ENCODE peak calls at places on chromosomes 2 and 18, in seven cellular contexts. One of them, this sample, is unnamed.

GRCh38 chr18:73381361-73382031 is 513.7 kb upstream of the NETO1 start:
- DNase-seq in body of pancreas: no peak
- DNase-seq in brain microvascular endothelial cell: no peak
- DNase-seq in spleen: no peak
- DNase-seq in colonic mucosa: no peak
- DNase-seq in left lung: no peak
- DNase-seq in HCT116: no peak
- DNase-seq in this sample: no peak

GRCh38 chr2:165632594-165632993 is 161.5 kb downstream of the GALNT3 start:
- DNase-seq in brain microvascular endothelial cell: no peak
- DNase-seq in left lung: no peak
- DNase-seq in HCT116: no peak
- DNase-seq in body of pancreas: no peak
- DNase-seq in colonic mucosa: no peak
- DNase-seq in spleen: no peak
- DNase-seq in this sample: no peak

GRCh38 chr18:35590935-35591334 is 9.4 kb downstream of the GALNT1 start:
- DNase-seq in spleen: no peak
- DNase-seq in body of pancreas: no peak
- DNase-seq in left lung: no peak
- DNase-seq in HCT116: no peak
- DNase-seq in brain microvascular endothelial cell: peak; percentile 20
- DNase-seq in colonic mucosa: no peak
- DNase-seq in this sample: no peak

GRCh38 chr2:237697586-237698337 is 70.4 kb downstream of the LRRFIP1 start:
- DNase-seq in spleen: peak; percentile 80
- DNase-seq in left lung: no peak
- DNase-seq in colonic mucosa: no peak
- DNase-seq in HCT116: no peak
- DNase-seq in brain microvascular endothelial cell: no peak
- DNase-seq in body of pancreas: no peak
- DNase-seq in this sample: no peak

GRCh38 chr2:227106845-227107759 is 56.9 kb downstream of the COL4A4 start:
- DNase-seq in colonic mucosa: peak; percentile 55
- DNase-seq in brain microvascular endothelial cell: peak; percentile 63
- DNase-seq in spleen: no peak
- DNase-seq in left lung: no peak
- DNase-seq in HCT116: peak; percentile 55
- DNase-seq in body of pancreas: peak; percentile 72
- DNase-seq in this sample: no peak

GRCh38 chr2:199596549-199596948 is 138.8 kb upstream of the SATB2 start:
- DNase-seq in HCT116: peak; percentile 24
- DNase-seq in brain microvascular endothelial cell: peak; percentile 18
- DNase-seq in body of pancreas: peak; percentile 17
- DNase-seq in left lung: no peak
- DNase-seq in colonic mucosa: peak; percentile 33
- DNase-seq in spleen: no peak
- DNase-seq in this sample: no peak

GRCh38 chr2:235283246-235283645 is 210.6 kb upstream of the AGAP1 start:
- DNase-seq in HCT116: no peak
- DNase-seq in brain microvascular endothelial cell: no peak
- DNase-seq in left lung: no peak
- DNase-seq in colonic mucosa: no peak
- DNase-seq in spleen: no peak
- DNase-seq in body of pancreas: no peak
- DNase-seq in this sample: no peak

GRCh38 chr18:58139627-58140026 is 95.6 kb downstream of the NEDD4L start:
- DNase-seq in spleen: no peak
- DNase-seq in HCT116: no peak
- DNase-seq in left lung: no peak
- DNase-seq in brain microvascular endothelial cell: no peak
- DNase-seq in body of pancreas: no peak
- DNase-seq in colonic mucosa: no peak
- DNase-seq in this sample: no peak

GRCh38 chr2:73163522-73164367 is 38.6 kb upstream of the NOTO start:
- DNase-seq in body of pancreas: peak; percentile 78
- DNase-seq in HCT116: peak; percentile 69
- DNase-seq in colonic mucosa: peak; percentile 62
- DNase-seq in brain microvascular endothelial cell: peak; percentile 69
- DNase-seq in left lung: peak; percentile 39
- DNase-seq in spleen: peak; percentile 82
- DNase-seq in this sample: peak; percentile 17

GRCh38 chr18:27121108-27121507 is 64.0 kb downstream of the CHST9 start:
- DNase-seq in spleen: no peak
- DNase-seq in HCT116: no peak
- DNase-seq in left lung: no peak
- DNase-seq in body of pancreas: no peak
- DNase-seq in colonic mucosa: no peak
- DNase-seq in brain microvascular endothelial cell: no peak
- DNase-seq in this sample: no peak

GRCh38 chr2:68195096-68195495 is 37.4 kb downstream of the PNO1 start:
- DNase-seq in brain microvascular endothelial cell: no peak
- DNase-seq in colonic mucosa: no peak
- DNase-seq in HCT116: no peak
- DNase-seq in body of pancreas: no peak
- DNase-seq in left lung: no peak
- DNase-seq in spleen: no peak
- DNase-seq in this sample: no peak

GRCh38 chr2:65826567-65826966 is 394.2 kb upstream of the SPRED2 start:
- DNase-seq in HCT116: no peak
- DNase-seq in body of pancreas: no peak
- DNase-seq in left lung: no peak
- DNase-seq in spleen: no peak
- DNase-seq in brain microvascular endothelial cell: no peak
- DNase-seq in colonic mucosa: no peak
- DNase-seq in this sample: no peak

GRCh38 chr18:62088146-62088545 is 98.7 kb downstream of the PIGN start:
- DNase-seq in spleen: no peak
- DNase-seq in HCT116: no peak
- DNase-seq in colonic mucosa: no peak
- DNase-seq in brain microvascular endothelial cell: no peak
- DNase-seq in left lung: no peak
- DNase-seq in body of pancreas: no peak
- DNase-seq in this sample: no peak

GRCh38 chr2:88627856-88628568 is 748 bp upstream of the EIF2AK3 start:
- DNase-seq in left lung: peak; percentile 95
- DNase-seq in body of pancreas: peak; percentile 94
- DNase-seq in brain microvascular endothelial cell: peak; percentile 96
- DNase-seq in spleen: peak; percentile 94
- DNase-seq in HCT116: peak; percentile 91
- DNase-seq in colonic mucosa: peak; percentile 92
- DNase-seq in this sample: peak; percentile 91

GRCh38 chr2:226794751-226795171 is 4.9 kb downstream of the IRS1 start:
- DNase-seq in colonic mucosa: peak; percentile 33
- DNase-seq in body of pancreas: no peak
- DNase-seq in brain microvascular endothelial cell: peak; percentile 57
- DNase-seq in spleen: no peak
- DNase-seq in left lung: no peak
- DNase-seq in HCT116: no peak
- DNase-seq in this sample: no peak

GRCh38 chr2:28622101-28622499 is 126.2 kb downstream of the PLB1 start:
- DNase-seq in brain microvascular endothelial cell: no peak
- DNase-seq in colonic mucosa: no peak
- DNase-seq in spleen: no peak
- DNase-seq in body of pancreas: no peak
- DNase-seq in HCT116: no peak
- DNase-seq in left lung: no peak
- DNase-seq in this sample: no peak

GRCh38 chr18:6741290-6741689 is 11.8 kb downstream of the ARHGAP28 start:
- DNase-seq in brain microvascular endothelial cell: peak; percentile 98
- DNase-seq in body of pancreas: no peak
- DNase-seq in spleen: no peak
- DNase-seq in left lung: peak; percentile 41
- DNase-seq in HCT116: no peak
- DNase-seq in colonic mucosa: no peak
- DNase-seq in this sample: no peak

GRCh38 chr2:60535392-60536312 is 17.8 kb downstream of the BCL11A start:
- DNase-seq in colonic mucosa: no peak
- DNase-seq in body of pancreas: no peak
- DNase-seq in brain microvascular endothelial cell: no peak
- DNase-seq in HCT116: no peak
- DNase-seq in spleen: no peak
- DNase-seq in left lung: no peak
- DNase-seq in this sample: no peak

GRCh38 chr18:44156816-44157215 is 523.9 kb upstream of the SETBP1 start:
- DNase-seq in HCT116: no peak
- DNase-seq in body of pancreas: no peak
- DNase-seq in brain microvascular endothelial cell: no peak
- DNase-seq in left lung: no peak
- DNase-seq in colonic mucosa: no peak
- DNase-seq in spleen: no peak
- DNase-seq in this sample: no peak

GRCh38 chr2:181575024-181575649 is 81.8 kb downstream of the CERKL start:
- DNase-seq in HCT116: no peak
- DNase-seq in left lung: no peak
- DNase-seq in body of pancreas: no peak
- DNase-seq in brain microvascular endothelial cell: no peak
- DNase-seq in colonic mucosa: no peak
- DNase-seq in spleen: no peak
- DNase-seq in this sample: no peak

GRCh38 chr2:36559221-36559942 is 38.6 kb downstream of the FEZ2 start:
- DNase-seq in spleen: no peak
- DNase-seq in HCT116: no peak
- DNase-seq in left lung: no peak
- DNase-seq in colonic mucosa: no peak
- DNase-seq in brain microvascular endothelial cell: no peak
- DNase-seq in body of pancreas: no peak
- DNase-seq in this sample: no peak
- H3K27ac ChIP-seq in spleen: no peak overlapping the region
- H3K27ac ChIP-seq in HCT116: no peak overlapping the region
- H3K27ac ChIP-seq in left lung: no peak overlapping the region
- H3K27ac ChIP-seq in colonic mucosa: no peak overlapping the region
- H3K27ac ChIP-seq in brain microvascular endothelial cell: no peak overlapping the region
- H3K27ac ChIP-seq in body of pancreas: no peak overlapping the region
- H3K27ac ChIP-seq in this sample: no peak overlapping the region

DNA sequence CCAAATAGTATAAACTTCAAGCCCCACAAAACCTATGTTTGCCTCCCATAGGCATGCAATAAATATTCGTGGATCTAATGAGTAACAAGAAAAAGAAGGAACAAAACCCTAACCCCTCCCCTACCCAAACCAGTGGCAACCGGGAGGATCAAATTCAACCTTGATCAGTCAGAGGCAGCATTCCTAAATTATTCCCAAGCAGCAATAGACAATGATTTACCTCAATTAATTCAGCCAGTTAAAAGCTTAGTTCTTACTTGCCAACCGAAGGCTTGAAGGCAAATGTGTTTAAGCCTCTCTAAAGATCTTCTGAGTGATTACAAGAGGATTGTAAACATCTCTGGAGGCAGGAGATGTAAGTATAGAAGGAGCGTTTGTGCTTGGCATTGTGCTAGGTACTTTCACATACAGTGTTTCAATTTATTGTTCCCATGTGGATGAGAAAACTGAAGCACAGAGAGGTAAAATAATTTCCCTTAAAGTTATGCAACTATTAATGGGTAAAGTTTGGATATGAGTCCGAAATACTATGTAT is 197.7 kb downstream of the MTX2 start:
- DNase-seq in HCT116: no peak
- DNase-seq in spleen: no peak
- DNase-seq in brain microvascular endothelial cell: no peak
- DNase-seq in left lung: no peak
- DNase-seq in colonic mucosa: no peak
- DNase-seq in body of pancreas: no peak
- DNase-seq in this sample: no peak
- H3K27ac ChIP-seq in HCT116: no peak overlapping the region
- H3K27ac ChIP-seq in spleen: no peak overlapping the region
- H3K27ac ChIP-seq in brain microvascular endothelial cell: no peak overlapping the region
- H3K27ac ChIP-seq in left lung: no peak overlapping the region
- H3K27ac ChIP-seq in colonic mucosa: no peak overlapping the region
- H3K27ac ChIP-seq in body of pancreas: no peak overlapping the region
- H3K27ac ChIP-seq in this sample: no peak overlapping the region

DNA sequence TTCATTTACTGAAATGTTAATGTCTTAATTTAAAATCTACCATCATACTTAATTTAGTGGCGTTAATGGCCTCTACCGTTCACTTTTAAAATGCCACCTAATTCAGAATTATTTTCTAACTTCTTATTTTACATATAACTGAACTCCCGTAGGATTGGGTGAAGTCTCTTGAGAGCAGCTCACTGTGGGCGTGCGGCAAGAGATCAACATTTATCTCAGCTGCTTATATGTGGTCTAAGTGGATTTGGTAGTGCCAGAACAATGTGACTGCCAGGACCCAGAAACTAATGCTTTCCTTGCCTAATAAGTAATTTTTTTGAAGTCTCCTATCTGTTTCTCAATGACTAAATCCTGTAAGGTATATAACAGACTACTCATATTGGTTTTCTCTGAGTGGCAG is 11.1 kb upstream of the NFE2L2 start:
- DNase-seq in body of pancreas: no peak
- DNase-seq in colonic mucosa: no peak
- DNase-seq in HCT116: no peak
- DNase-seq in left lung: no peak
- DNase-seq in brain microvascular endothelial cell: peak; percentile 53
- DNase-seq in spleen: no peak
- DNase-seq in this sample: no peak
- H3K27ac ChIP-seq in body of pancreas: no peak overlapping the region
- H3K27ac ChIP-seq in colonic mucosa: no peak overlapping the region
- H3K27ac ChIP-seq in HCT116: no peak overlapping the region
- H3K27ac ChIP-seq in left lung: peak overlapping the region; percentile 47
- H3K27ac ChIP-seq in brain microvascular endothelial cell: peak overlapping the region; percentile 34
- H3K27ac ChIP-seq in spleen: no peak overlapping the region
- H3K27ac ChIP-seq in this sample: no peak overlapping the region

GRCh38 chr2:188940171-188940570 is 34.0 kb upstream of the COL3A1 start:
- DNase-seq in spleen: no peak
- DNase-seq in brain microvascular endothelial cell: no peak
- DNase-seq in colonic mucosa: peak; percentile 25
- DNase-seq in HCT116: no peak
- DNase-seq in body of pancreas: no peak
- DNase-seq in left lung: peak; percentile 40
- DNase-seq in this sample: no peak

DNA sequence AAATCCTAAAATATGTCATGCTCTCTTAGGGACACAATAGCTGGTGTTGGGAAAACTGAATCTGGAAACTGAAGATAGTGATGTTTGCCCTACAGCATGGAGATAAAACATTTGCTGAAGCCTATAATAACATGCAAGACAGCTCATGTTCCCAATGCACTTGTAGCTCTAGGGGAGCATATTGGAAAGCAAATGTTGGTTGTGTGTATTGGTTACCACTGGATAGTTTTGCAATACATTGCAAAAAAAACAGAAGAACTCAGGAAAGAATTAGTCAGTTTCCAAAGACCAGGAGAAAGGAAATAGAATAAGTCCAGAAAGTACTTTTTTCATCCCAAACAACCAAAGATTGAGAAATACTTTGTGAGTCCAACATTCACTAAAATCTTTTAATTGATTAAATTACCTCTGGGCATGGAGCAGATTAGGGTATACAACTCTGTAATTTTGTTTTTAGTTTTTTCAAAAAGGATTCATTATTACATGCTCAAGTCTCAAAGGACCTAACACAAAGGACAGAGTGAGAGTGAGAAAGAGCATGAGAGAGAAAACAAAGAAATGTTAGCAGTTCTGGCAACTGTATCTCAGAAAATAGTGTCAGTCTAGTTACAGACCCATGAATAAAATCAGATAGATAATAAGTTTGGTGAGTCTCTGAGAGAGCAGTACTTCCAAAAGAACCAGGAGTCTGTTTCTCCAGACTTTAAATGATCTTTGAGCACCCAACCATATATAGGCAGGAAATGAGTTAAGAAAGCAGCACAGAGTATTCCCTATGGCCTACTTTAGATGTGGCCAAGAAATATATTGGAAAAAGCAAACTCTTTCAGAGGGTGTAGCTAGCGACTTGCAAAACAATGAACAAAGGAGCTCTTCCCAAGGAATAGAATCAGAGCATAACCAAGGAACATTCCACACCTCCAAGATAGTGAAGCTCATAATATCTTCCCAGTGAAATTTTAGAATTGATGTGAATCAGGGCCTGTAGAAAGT is 36.6 kb upstream of the COL3A1 start:
- DNase-seq in body of pancreas: no peak
- DNase-seq in HCT116: no peak
- DNase-seq in left lung: no peak
- DNase-seq in spleen: no peak
- DNase-seq in brain microvascular endothelial cell: peak; percentile 53
- DNase-seq in colonic mucosa: no peak
- DNase-seq in this sample: no peak
- H3K27ac ChIP-seq in body of pancreas: no peak overlapping the region
- H3K27ac ChIP-seq in HCT116: no peak overlapping the region
- H3K27ac ChIP-seq in left lung: peak overlapping the region; percentile 47
- H3K27ac ChIP-seq in spleen: no peak overlapping the region
- H3K27ac ChIP-seq in brain microvascular endothelial cell: no peak overlapping the region
- H3K27ac ChIP-seq in colonic mucosa: no peak overlapping the region
- H3K27ac ChIP-seq in this sample: no peak overlapping the region

This sample was measured in substantia nigra.